ENCODE peak calls at places on chromosomes 1 and 21, in four cellular contexts. One of them, this sample, is unnamed.

GRCh38 chr1:238589843-238590435 is 699.2 kb upstream of the ZP4 start:
- DNase-seq in hepatocyte: no peak
- DNase-seq in ascending aorta: no peak
- DNase-seq in lower lobe of right lung: no peak
- DNase-seq in this sample: no peak

GRCh38 chr1:33007190-33008050 is 29.3 kb downstream of the AK2 start:
- DNase-seq in ascending aorta: peak
- DNase-seq in hepatocyte: peak
- DNase-seq in lower lobe of right lung: no peak
- DNase-seq in this sample: peak

GRCh38 chr1:153540394-153541361 is at the start of gene S100A5:
- DNase-seq in lower lobe of right lung: no peak
- DNase-seq in ascending aorta: no peak
- DNase-seq in hepatocyte: no peak
- DNase-seq in this sample: peak

GRCh38 chr1:20153000-20153418 is 13.9 kb downstream of the PLA2G2F start:
- DNase-seq in hepatocyte: no peak
- DNase-seq in lower lobe of right lung: peak
- DNase-seq in ascending aorta: peak
- DNase-seq in this sample: no peak

GRCh38 chr1:1988061-1988945 is 15.3 kb downstream of the CFAP74 start:
- DNase-seq in hepatocyte: no peak
- DNase-seq in ascending aorta: no peak
- DNase-seq in lower lobe of right lung: no peak
- DNase-seq in this sample: no peak

GRCh38 chr1:224733021-224733911 is 117.1 kb downstream of the CNIH3 start:
- DNase-seq in ascending aorta: no peak
- DNase-seq in lower lobe of right lung: no peak
- DNase-seq in hepatocyte: peak
- DNase-seq in this sample: no peak

GRCh38 chr21:46094401-46095105 is 3.4 kb upstream of the COL6A2 start:
- DNase-seq in hepatocyte: no peak
- DNase-seq in lower lobe of right lung: no peak
- DNase-seq in ascending aorta: peak
- DNase-seq in this sample: no peak

GRCh38 chr1:94676686-94677085 is 135.1 kb upstream of the F3 start:
- DNase-seq in hepatocyte: no peak
- DNase-seq in lower lobe of right lung: peak
- DNase-seq in ascending aorta: no peak
- DNase-seq in this sample: peak

GRCh38 chr1:13505020-13505419 is 8.8 kb downstream of the LRRC38 start:
- DNase-seq in ascending aorta: no peak
- DNase-seq in hepatocyte: no peak
- DNase-seq in lower lobe of right lung: no peak
- DNase-seq in this sample: no peak

GRCh38 chr1:12129624-12130023 is 37.2 kb upstream of the TNFRSF1B start:
- DNase-seq in hepatocyte: no peak
- DNase-seq in lower lobe of right lung: no peak
- DNase-seq in ascending aorta: no peak
- DNase-seq in this sample: no peak

GRCh38 chr21:41536076-41536826 is 28.3 kb upstream of the TMPRSS2 start:
- DNase-seq in hepatocyte: no peak
- DNase-seq in ascending aorta: no peak
- DNase-seq in lower lobe of right lung: peak
- DNase-seq in this sample: no peak

GRCh38 chr1:86756062-86756406 is 51.7 kb downstream of the SH3GLB1 start:
- DNase-seq in hepatocyte: no peak
- DNase-seq in ascending aorta: no peak
- DNase-seq in lower lobe of right lung: no peak
- DNase-seq in this sample: peak

GRCh38 chr1:201885531-201886075 is 3.1 kb upstream of the SHISA4 start:
- DNase-seq in lower lobe of right lung: no peak
- DNase-seq in ascending aorta: peak
- DNase-seq in hepatocyte: no peak
- DNase-seq in this sample: no peak

GRCh38 chr1:169949139-169949538 is 55.4 kb upstream of the SCYL3 start:
- DNase-seq in hepatocyte: no peak
- DNase-seq in ascending aorta: no peak
- DNase-seq in lower lobe of right lung: no peak
- DNase-seq in this sample: no peak

GRCh38 chr1:17588048-17588781 is 48.7 kb downstream of the ARHGEF10L start:
- DNase-seq in lower lobe of right lung: peak
- DNase-seq in hepatocyte: peak
- DNase-seq in ascending aorta: peak
- DNase-seq in this sample: peak

GRCh38 chr1:64663654-64664053 is 81.2 kb upstream of the RAVER2 start:
- DNase-seq in lower lobe of right lung: no peak
- DNase-seq in hepatocyte: peak
- DNase-seq in ascending aorta: no peak
- DNase-seq in this sample: no peak

GRCh38 chr1:16075337-16076002 is 2.0 kb upstream of the FAM131C start:
- DNase-seq in lower lobe of right lung: no peak
- DNase-seq in hepatocyte: peak
- DNase-seq in ascending aorta: peak
- DNase-seq in this sample: no peak

GRCh38 chr1:181936768-181937581 is 124.5 kb downstream of the ZNF648 start:
- DNase-seq in hepatocyte: peak
- DNase-seq in ascending aorta: no peak
- DNase-seq in lower lobe of right lung: peak
- DNase-seq in this sample: peak

GRCh38 chr1:203521071-203521794 is 27.3 kb downstream of the OPTC start:
- DNase-seq in hepatocyte: peak
- DNase-seq in ascending aorta: no peak
- DNase-seq in lower lobe of right lung: no peak
- DNase-seq in this sample: peak

GRCh38 chr1:160413716-160414115 is 13.4 kb downstream of the VANGL2 start:
- DNase-seq in lower lobe of right lung: no peak
- DNase-seq in hepatocyte: no peak
- DNase-seq in ascending aorta: no peak
- DNase-seq in this sample: no peak

GRCh38 chr21:34870246-34870645 is 178.9 kb downstream of the RUNX1 start:
- DNase-seq in ascending aorta: no peak
- DNase-seq in lower lobe of right lung: no peak
- DNase-seq in hepatocyte: no peak
- DNase-seq in this sample: no peak

GRCh38 chr1:173297798-173298391 is 90.8 kb upstream of the TNFSF4 start:
- DNase-seq in hepatocyte: no peak
- DNase-seq in ascending aorta: no peak
- DNase-seq in lower lobe of right lung: no peak
- DNase-seq in this sample: no peak

GRCh38 chr1:51642739-51643142 is 25.8 kb downstream of the OSBPL9 start:
- DNase-seq in lower lobe of right lung: no peak
- DNase-seq in ascending aorta: no peak
- DNase-seq in hepatocyte: peak
- DNase-seq in this sample: no peak

GRCh38 chr1:85199667-85200366 is 999 bp downstream of the SYDE2 start:
- DNase-seq in hepatocyte: no peak
- DNase-seq in lower lobe of right lung: no peak
- DNase-seq in ascending aorta: no peak
- DNase-seq in this sample: peak

GRCh38 chr1:2274968-2275475 is 46.9 kb downstream of the SKI start:
- DNase-seq in ascending aorta: no peak
- DNase-seq in hepatocyte: no peak
- DNase-seq in lower lobe of right lung: peak
- DNase-seq in this sample: no peak

GRCh38 chr1:66176012-66176715 is 357.8 kb upstream of the SGIP1 start:
- DNase-seq in lower lobe of right lung: no peak
- DNase-seq in hepatocyte: no peak
- DNase-seq in ascending aorta: no peak
- DNase-seq in this sample: no peak

GRCh38 chr1:207519505-207520399 is 23.8 kb downstream of the CR1 start:
- DNase-seq in ascending aorta: no peak
- DNase-seq in hepatocyte: no peak
- DNase-seq in lower lobe of right lung: no peak
- DNase-seq in this sample: no peak

GRCh38 chr21:46223217-46223616 is 5.4 kb downstream of the LSS start:
- DNase-seq in ascending aorta: no peak
- DNase-seq in lower lobe of right lung: no peak
- DNase-seq in hepatocyte: no peak
- DNase-seq in this sample: no peak

DNA sequence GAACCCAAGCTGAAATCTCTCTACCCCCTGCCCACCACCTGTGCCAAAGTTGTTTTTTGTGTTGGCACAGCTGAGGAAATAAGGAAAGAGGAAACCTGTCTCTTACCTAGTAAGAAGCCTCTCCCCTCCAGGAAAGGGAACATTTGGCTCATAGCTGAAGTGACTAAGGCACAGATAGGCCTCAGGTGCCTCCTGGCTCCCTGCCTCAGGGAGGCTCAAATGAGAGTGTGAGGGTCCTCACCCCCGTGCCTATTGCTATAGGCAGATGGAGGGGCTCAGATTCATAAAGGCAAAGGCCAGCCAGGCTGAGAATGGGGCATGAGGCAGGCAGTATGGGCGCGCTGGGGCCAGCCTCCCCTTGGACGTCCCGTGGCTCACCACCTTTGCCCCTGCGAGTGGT is 7.4 kb downstream of the SLC30A2 start:
- DNase-seq in lower lobe of right lung: no peak
- DNase-seq in ascending aorta: no peak
- DNase-seq in hepatocyte: no peak
- DNase-seq in this sample: no peak
- H3K27ac ChIP-seq in lower lobe of right lung: no peak
- H3K27ac ChIP-seq in ascending aorta: no peak
- H3K27ac ChIP-seq in hepatocyte: no peak
- H3K27ac ChIP-seq in this sample: no peak

GRCh38 chr1:185404864-185405568 is 88.0 kb upstream of the IVNS1ABP start:
- DNase-seq in ascending aorta: no peak
- DNase-seq in hepatocyte: no peak
- DNase-seq in lower lobe of right lung: no peak
- DNase-seq in this sample: peak

GRCh38 chr1:185406006-185406974 is 89.2 kb upstream of the IVNS1ABP start:
- DNase-seq in lower lobe of right lung: no peak
- DNase-seq in ascending aorta: no peak
- DNase-seq in hepatocyte: no peak
- DNase-seq in this sample: no peak

GRCh38 chr1:185401019-185401418 is 84.0 kb upstream of the IVNS1ABP start:
- DNase-seq in hepatocyte: no peak
- DNase-seq in lower lobe of right lung: no peak
- DNase-seq in ascending aorta: no peak
- DNase-seq in this sample: no peak

GRCh38 chr1:185400057-185400456 is 83.0 kb upstream of the IVNS1ABP start:
- DNase-seq in ascending aorta: no peak
- DNase-seq in hepatocyte: no peak
- DNase-seq in lower lobe of right lung: no peak
- DNase-seq in this sample: no peak

GRCh38 chr1:185402930-185403329 is 85.9 kb upstream of the IVNS1ABP start:
- DNase-seq in lower lobe of right lung: peak
- DNase-seq in ascending aorta: no peak
- DNase-seq in hepatocyte: no peak
- DNase-seq in this sample: peak
- H3K27ac ChIP-seq in lower lobe of right lung: no peak
- H3K27ac ChIP-seq in ascending aorta: no peak
- H3K27ac ChIP-seq in hepatocyte: no peak
- H3K27ac ChIP-seq in this sample: no peak

GRCh38 chr1:244212792-244213475 is 161.9 kb downstream of the ZBTB18 start:
- DNase-seq in hepatocyte: no peak
- DNase-seq in ascending aorta: no peak
- DNase-seq in lower lobe of right lung: no peak
- DNase-seq in this sample: no peak

GRCh38 chr1:244212219-244212618 is 161.1 kb downstream of the ZBTB18 start:
- DNase-seq in ascending aorta: no peak
- DNase-seq in hepatocyte: no peak
- DNase-seq in lower lobe of right lung: no peak
- DNase-seq in this sample: no peak

GRCh38 chr1:244209955-244210354 is 158.9 kb downstream of the ZBTB18 start:
- DNase-seq in hepatocyte: no peak
- DNase-seq in lower lobe of right lung: no peak
- DNase-seq in ascending aorta: no peak
- DNase-seq in this sample: no peak

GRCh38 chr1:244210884-244211558 is 159.9 kb downstream of the ZBTB18 start:
- DNase-seq in lower lobe of right lung: no peak
- DNase-seq in ascending aorta: no peak
- DNase-seq in hepatocyte: peak
- DNase-seq in this sample: peak

DNA sequence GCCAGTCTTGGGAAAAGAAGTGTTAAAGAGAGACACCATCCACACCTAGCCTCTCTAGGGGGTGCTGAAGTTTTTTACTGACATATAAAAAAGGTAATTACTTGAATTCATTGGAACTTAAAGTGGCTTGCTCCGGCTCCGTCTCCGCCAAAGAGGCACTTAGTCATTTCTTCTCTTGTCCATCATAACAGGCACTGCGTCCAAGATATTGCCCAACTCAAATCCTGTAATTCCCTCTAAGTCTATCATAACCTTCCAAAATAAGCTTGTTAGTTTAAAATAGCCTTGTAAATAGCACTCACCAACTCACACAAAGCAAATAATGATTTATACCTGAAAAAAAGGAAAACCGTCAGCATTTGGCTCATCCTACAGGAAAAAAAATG is 160.5 kb downstream of the ZBTB18 start:
- DNase-seq in ascending aorta: no peak
- DNase-seq in hepatocyte: no peak
- DNase-seq in lower lobe of right lung: no peak
- DNase-seq in this sample: no peak
- H3K27ac ChIP-seq in ascending aorta: no peak
- H3K27ac ChIP-seq in hepatocyte: no peak
- H3K27ac ChIP-seq in lower lobe of right lung: no peak
- H3K27ac ChIP-seq in this sample: no peak

DNA sequence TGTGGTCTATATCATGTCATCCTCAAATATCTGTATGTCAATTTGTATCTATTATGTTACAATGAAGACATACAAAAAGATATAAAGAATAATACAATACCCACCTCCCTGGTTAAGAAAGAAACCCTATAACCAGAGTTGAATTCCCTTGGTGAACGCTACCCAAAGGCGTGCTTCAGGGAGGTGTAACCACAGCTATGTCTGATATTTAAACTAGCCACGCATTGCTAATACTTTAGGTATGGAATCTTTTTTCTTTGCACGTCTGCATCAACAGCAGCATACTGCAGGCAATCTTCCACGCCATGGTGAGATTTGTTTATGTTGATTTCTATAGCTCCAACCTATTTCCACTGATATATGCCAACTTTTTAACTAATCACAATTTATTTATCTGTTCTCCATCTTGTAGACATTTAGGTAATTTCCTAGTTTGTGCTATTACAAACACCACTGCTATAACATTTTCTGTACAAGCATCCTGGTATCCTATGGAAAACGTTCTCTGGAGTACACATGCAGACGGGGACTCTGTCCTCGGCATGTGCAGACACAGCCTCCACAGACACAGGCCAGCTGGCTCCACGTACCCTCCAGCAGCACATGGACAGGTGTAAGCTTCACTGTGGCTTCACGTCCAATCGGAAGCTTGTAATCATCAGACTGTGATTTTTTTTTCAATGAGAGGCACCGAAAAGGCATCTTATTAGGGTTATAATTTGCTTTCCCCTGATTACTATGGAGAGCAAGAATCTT is 58.5 kb downstream of the HSF2BP start:
- DNase-seq in ascending aorta: no peak
- DNase-seq in lower lobe of right lung: no peak
- DNase-seq in hepatocyte: peak
- DNase-seq in this sample: no peak
- H3K27ac ChIP-seq in ascending aorta: no peak
- H3K27ac ChIP-seq in lower lobe of right lung: no peak
- H3K27ac ChIP-seq in hepatocyte: peak
- H3K27ac ChIP-seq in this sample: no peak

GRCh38 chr1:154730251-154730650 is 122.3 kb upstream of the ADAR start:
- DNase-seq in hepatocyte: peak
- DNase-seq in ascending aorta: no peak
- DNase-seq in lower lobe of right lung: no peak
- DNase-seq in this sample: peak
- H3K27ac ChIP-seq in hepatocyte: no peak
- H3K27ac ChIP-seq in ascending aorta: peak
- H3K27ac ChIP-seq in lower lobe of right lung: peak
- H3K27ac ChIP-seq in this sample: peak

GRCh38 chr1:226971765-226972164 is 31.7 kb downstream of the COQ8A start:
- DNase-seq in ascending aorta: no peak
- DNase-seq in hepatocyte: no peak
- DNase-seq in lower lobe of right lung: no peak
- DNase-seq in this sample: no peak
- H3K27ac ChIP-seq in ascending aorta: no peak
- H3K27ac ChIP-seq in hepatocyte: no peak
- H3K27ac ChIP-seq in lower lobe of right lung: no peak
- H3K27ac ChIP-seq in this sample: no peak